ENCODE peak calls at places on chromosomes 1 and 21, in seven cellular contexts. C, E, L, Z, O, D and M are unnamed samples.

GRCh38 chr1:230715510-230715909 is 1.6 kb upstream of the AGT start:
- DNase-seq in E (no peak), Z (no peak), O (no peak), D (no peak), C (no peak), L (no peak), M (no peak)

GRCh38 chr21:45513003-45513706 is 29.1 kb downstream of the SLC19A1 start:
- DNase-seq in Z (peak), C (no peak), L (no peak), E (no peak), O (no peak), D (no peak), M (peak)

GRCh38 chr1:2583871-2584341 is 2.7 kb upstream of the PRXL2B start:
- DNase-seq in L (no peak), Z (peak), D (peak), C (no peak), O (no peak), E (no peak), M (no peak)

GRCh38 chr1:203742446-203742845 is 22.5 kb upstream of the LAX1 start:
- DNase-seq in L (no peak), D (no peak), O (no peak), E (peak), Z (no peak), C (no peak), M (no peak)

GRCh38 chr1:82160036-82160435 is 359.3 kb downstream of the ADGRL2 start:
- DNase-seq in C (no peak), Z (no peak), O (peak), E (no peak), L (no peak), D (no peak), M (no peak)

GRCh38 chr1:58741689-58742553 is 41.9 kb downstream of the JUN start:
- DNase-seq in L (no peak), Z (no peak), E (peak), C (no peak), O (no peak), D (no peak), M (no peak)

GRCh38 chr1:21763236-21763635 is 19.7 kb downstream of the USP48 start:
- DNase-seq in O (no peak), L (no peak), Z (no peak), E (no peak), C (no peak), D (no peak), M (no peak)

GRCh38 chr1:156750191-156750931 is 1.1 kb downstream of the HDGF start:
- DNase-seq in O (no peak), E (peak), C (no peak), L (no peak), Z (no peak), D (peak), M (peak)

GRCh38 chr21:37367301-37367757 is 756 bp downstream of the DYRK1A start:
- DNase-seq in O (no peak), L (no peak), C (peak), E (no peak), Z (no peak), D (no peak), M (peak)

GRCh38 chr21:25949701-25950100 is 214.9 kb downstream of the GABPA start:
- DNase-seq in C (no peak), Z (no peak), E (no peak), D (no peak), L (no peak), O (no peak), M (peak)

GRCh38 chr1:22747021-22747734 is 36.5 kb downstream of the EPHB2 start:
- DNase-seq in C (no peak), O (peak), Z (no peak), E (peak), L (no peak), D (no peak), M (no peak)

GRCh38 chr1:23743287-23744052 is at the start of gene ELOA:
- DNase-seq in C (peak), O (no peak), D (peak), L (peak), E (peak), Z (peak), M (peak)